ENCODE peak calls at places on chromosome 12, in six cellular contexts. J, G, P, R, Z and Y are unnamed samples.

GRCh38 chr12:111596985-111597730 is 2.0 kb downstream of the ATXN2 start:
- DNase-seq in J (peak; percentile 62), G (peak; percentile 80), R (peak; percentile 43), Z (no peak), P (peak; percentile 65), Y (peak; percentile 45)

GRCh38 chr12:11688831-11689230 is 39.4 kb downstream of the ETV6 start:
- DNase-seq in Z (no peak), R (no peak), G (no peak), J (no peak), P (no peak), Y (no peak)

GRCh38 chr12:5745251-5745888 is 199.7 kb downstream of the ANO2 start:
- DNase-seq in G (peak; percentile 69), J (peak; percentile 72), P (peak; percentile 50), Z (peak; percentile 5), R (peak; percentile 66), Y (peak; percentile 73)

GRCh38 chr12:6080149-6081045 is 44.1 kb downstream of the VWF start:
- DNase-seq in J (no peak), R (no peak), Z (no peak), G (no peak), P (no peak), Y (no peak)

GRCh38 chr12:104347374-104348075 is 44.0 kb downstream of the EID3 start:
- DNase-seq in J (no peak), R (no peak), P (no peak), Z (no peak), G (no peak), Y (no peak)

GRCh38 chr12:3224530-3224903 is 147.3 kb downstream of the TSPAN9 start:
- DNase-seq in J (no peak), R (no peak), G (no peak), P (no peak), Z (no peak), Y (no peak)

GRCh38 chr12:82625523-82625922 is 61.2 kb upstream of the TMTC2 start:
- DNase-seq in Z (no peak), G (no peak), P (no peak), R (no peak), J (peak; percentile 90), Y (no peak)

GRCh38 chr12:6827982-6828670 is at the start of gene P3H3:
- DNase-seq in G (peak; percentile 76), Z (peak; percentile 26), J (peak; percentile 51), P (peak; percentile 19), R (peak; percentile 45), Y (peak; percentile 33)

GRCh38 chr12:6541371-6542165 is 7.3 kb downstream of the GAPDH start:
- DNase-seq in J (no peak), G (no peak), Z (no peak), R (no peak), P (no peak), Y (peak; percentile 42)

GRCh38 chr12:3342051-3342450 is 149.0 kb upstream of the PRMT8 start:
- DNase-seq in Z (no peak), P (peak; percentile 4), R (peak; percentile 41), J (peak; percentile 82), G (peak; percentile 66), Y (peak; percentile 73)

GRCh38 chr12:128025856-128026255 is 241.1 kb upstream of the TMEM132C start:
- DNase-seq in Z (no peak), J (no peak), R (no peak), G (no peak), P (no peak), Y (no peak)

GRCh38 chr12:96136129-96136528 is 58.0 kb upstream of the ELK3 start:
- DNase-seq in R (no peak), P (peak; percentile 80), G (peak; percentile 60), Z (no peak), J (no peak), Y (peak; percentile 53)

GRCh38 chr12:44154128-44154527 is 318.2 kb downstream of the TMEM117 start:
- DNase-seq in Z (no peak), G (no peak), J (no peak), R (no peak), P (peak; percentile 14), Y (no peak)

GRCh38 chr12:39277416-39277815 is 165.5 kb downstream of the KIF21A start:
- DNase-seq in Z (no peak), J (no peak), R (no peak), G (no peak), P (no peak), Y (no peak)

GRCh38 chr12:77122236-77122635 is 56.9 kb upstream of the E2F7 start:
- DNase-seq in J (no peak), G (peak; percentile 97), R (no peak), Z (no peak), P (peak; percentile 95), Y (peak; percentile 16)

GRCh38 chr12:69497308-69498026 is 27.3 kb downstream of the FRS2 start:
- DNase-seq in G (no peak), Z (no peak), R (no peak), P (peak; percentile 45), J (no peak), Y (no peak)